ENCODE peak calls at places on chromosome 19, in six cellular contexts. S is activated CD4-positive, CD25-positive, alpha-beta regulatory T cell treated with anti-CD3 and anti-CD28 coated beads, Interleukin-2, amount 50 U/mL, for 16 hours; D is A549; F is fibroblast of the conjunctiva; H is mesenchymal stem cell; Z is neural progenitor cell. W is an unnamed sample.

GRCh38 chr19:15124572-15125231 is 17.5 kb downstream of the SYDE1 start:
- DNase-seq in S (no peak), D (no peak), F (no peak), H (peak; percentile 42), Z (no peak), W (peak; percentile 82)

GRCh38 chr19:281156-281853 is 9.9 kb downstream of the PLPP2 start:
- DNase-seq in S (no peak), D (no peak), F (no peak), H (no peak), Z (peak; percentile 23), W (no peak)

GRCh38 chr19:35870798-35871197 is 2.4 kb downstream of the APLP1 start:
- DNase-seq in S (no peak), D (no peak), F (no peak), H (no peak), Z (no peak), W (no peak)

GRCh38 chr19:3783660-3784584 is 2.3 kb downstream of the MATK start:
- DNase-seq in S (no peak), D (peak; percentile 39), F (no peak), H (no peak), Z (peak; percentile 60), W (peak; percentile 85)

GRCh38 chr19:45166723-45167252 is 6.0 kb upstream of the NKPD1 start:
- DNase-seq in S (no peak), D (no peak), F (no peak), H (no peak), Z (no peak), W (peak; percentile 35)

GRCh38 chr19:14350302-14350701 is 30.9 kb upstream of the ADGRE5 start:
- DNase-seq in S (no peak), D (no peak), F (no peak), H (no peak), Z (peak; percentile 18), W (no peak)

GRCh38 chr19:43446746-43447489 is 18.5 kb downstream of the LYPD3 start:
- DNase-seq in S (peak; percentile 77), D (peak; percentile 80), F (peak; percentile 59), H (peak; percentile 73), Z (peak; percentile 84), W (peak; percentile 81)

GRCh38 chr19:44753932-44754742 is 5.6 kb downstream of the BCL3 start:
- DNase-seq in S (peak; percentile 46), D (peak; percentile 90), F (peak; percentile 68), H (peak; percentile 89), Z (peak; percentile 68), W (peak; percentile 79)

GRCh38 chr19:10339380-10339960 is at the start of gene ICAM3:
- DNase-seq in S (peak; percentile 37), D (no peak), F (no peak), H (no peak), Z (no peak), W (no peak)

GRCh38 chr19:17530586-17530985 is 19.1 kb downstream of the PGLS start:
- DNase-seq in S (no peak), D (no peak), F (no peak), H (no peak), Z (no peak), W (peak; percentile 71)

GRCh38 chr19:57537953-57538547 is 10.9 kb downstream of the ZNF549 start:
- DNase-seq in S (no peak), D (no peak), F (no peak), H (peak; percentile 11), Z (no peak), W (no peak)

GRCh38 chr19:47790398-47790814 is 11.9 kb downstream of the SELENOW start:
- DNase-seq in S (peak; percentile 70), D (peak; percentile 85), F (peak; percentile 49), H (peak; percentile 75), Z (peak; percentile 96), W (peak; percentile 93)

GRCh38 chr19:5719274-5719960 is 529 bp downstream of the LONP1 start:
- DNase-seq in S (no peak), D (no peak), F (no peak), H (peak; percentile 61), Z (peak; percentile 40), W (no peak)

W was measured in iPS-NIHi11.